ENCODE peak calls at places on chromosomes 12 and 14, in five cellular contexts. One of them, this sample, is unnamed.
A peak's percentile ranks its signal among the peaks of the same experiment; 100 is the strongest.

GRCh38 chr14:57391609-57392195 is 1.3 kb downstream of the NAA30 start:
- DNase-seq in SK-N-SH: peak; percentile 21
- DNase-seq in GM12878: no peak
- DNase-seq in HepG2: no peak
- DNase-seq in K562: peak; percentile 7
- DNase-seq in this sample: no peak

GRCh38 chr12:52338241-52338960 is 17.2 kb upstream of the KRT83 start:
- DNase-seq in K562: no peak
- DNase-seq in SK-N-SH: no peak
- DNase-seq in GM12878: no peak
- DNase-seq in HepG2: no peak
- DNase-seq in this sample: no peak

GRCh38 chr14:86035882-86036281 is 505.9 kb downstream of the FLRT2 start:
- DNase-seq in HepG2: peak; percentile 13
- DNase-seq in K562: no peak
- DNase-seq in GM12878: no peak
- DNase-seq in SK-N-SH: peak; percentile 19
- DNase-seq in this sample: peak; percentile 39

GRCh38 chr12:1582709-1583050 is 11.7 kb downstream of the FBXL14 start:
- DNase-seq in SK-N-SH: no peak
- DNase-seq in HepG2: no peak
- DNase-seq in K562: no peak
- DNase-seq in GM12878: no peak
- DNase-seq in this sample: no peak

GRCh38 chr12:106341086-106341879 is 16.3 kb upstream of the POLR3B start:
- DNase-seq in GM12878: no peak
- DNase-seq in HepG2: no peak
- DNase-seq in SK-N-SH: peak; percentile 45
- DNase-seq in K562: no peak
- DNase-seq in this sample: no peak

GRCh38 chr14:51582437-51582836 is 69.3 kb upstream of the FRMD6 start:
- DNase-seq in K562: no peak
- DNase-seq in GM12878: no peak
- DNase-seq in HepG2: no peak
- DNase-seq in SK-N-SH: no peak
- DNase-seq in this sample: no peak

GRCh38 chr14:50232276-50232642 is 881 bp upstream of the SOS2 start:
- DNase-seq in HepG2: no peak
- DNase-seq in K562: peak; percentile 13
- DNase-seq in SK-N-SH: no peak
- DNase-seq in GM12878: no peak
- DNase-seq in this sample: no peak

GRCh38 chr12:130031571-130032189 is 127.9 kb upstream of the TMEM132D start:
- DNase-seq in GM12878: no peak
- DNase-seq in SK-N-SH: peak; percentile 82
- DNase-seq in HepG2: peak; percentile 60
- DNase-seq in K562: peak; percentile 73
- DNase-seq in this sample: peak; percentile 34

GRCh38 chr14:64891839-64892375 is 12.2 kb upstream of the SPTB start:
- DNase-seq in HepG2: peak; percentile 56
- DNase-seq in K562: peak; percentile 30
- DNase-seq in GM12878: peak; percentile 36
- DNase-seq in SK-N-SH: peak; percentile 48
- DNase-seq in this sample: peak; percentile 28

GRCh38 chr14:90140298-90140955 is 78.6 kb downstream of the KCNK13 start:
- DNase-seq in HepG2: no peak
- DNase-seq in SK-N-SH: no peak
- DNase-seq in K562: no peak
- DNase-seq in GM12878: no peak
- DNase-seq in this sample: no peak

GRCh38 chr14:71050227-71050823 is 143.1 kb downstream of the PCNX1 start:
- DNase-seq in SK-N-SH: peak; percentile 4
- DNase-seq in K562: peak; percentile 4
- DNase-seq in GM12878: no peak
- DNase-seq in HepG2: no peak
- DNase-seq in this sample: no peak

GRCh38 chr12:131098178-131098981 is 144.7 kb downstream of the ADGRD1 start:
- DNase-seq in K562: no peak
- DNase-seq in GM12878: no peak
- DNase-seq in HepG2: no peak
- DNase-seq in SK-N-SH: no peak
- DNase-seq in this sample: no peak

GRCh38 chr12:112148031-112148513 is 22.7 kb downstream of the TRAFD1 start:
- DNase-seq in HepG2: no peak
- DNase-seq in SK-N-SH: no peak
- DNase-seq in GM12878: no peak
- DNase-seq in K562: no peak
- DNase-seq in this sample: no peak

DNA sequence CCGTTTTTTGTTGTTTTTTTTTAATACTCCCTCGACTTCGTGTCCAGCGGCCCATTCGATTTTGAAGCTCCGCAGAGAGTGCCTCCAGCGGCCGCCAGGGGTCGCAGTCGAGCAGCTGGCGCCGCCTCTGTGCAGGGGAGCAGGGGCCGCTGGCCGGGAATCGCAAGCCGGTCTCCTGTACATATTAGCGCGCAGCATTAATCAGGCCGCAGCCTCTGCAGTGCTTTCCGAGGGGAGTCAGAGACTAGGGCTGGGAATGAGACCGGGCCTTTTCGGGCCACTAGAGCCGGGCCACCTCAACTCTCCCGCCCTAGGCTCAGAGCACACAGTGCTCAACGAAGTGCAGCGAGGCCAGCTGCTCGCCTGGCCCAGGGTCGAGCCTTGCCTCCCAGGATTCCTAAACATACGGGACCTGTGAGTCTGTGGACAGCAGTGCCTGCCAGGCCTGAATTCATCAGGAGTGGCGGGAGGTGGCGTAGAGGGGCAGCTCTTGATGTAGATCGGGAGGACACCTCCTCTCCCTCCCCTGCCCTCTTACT is 81.8 kb downstream of the EMP1 start:
- DNase-seq in K562: peak; percentile 74
- DNase-seq in SK-N-SH: peak; percentile 87
- DNase-seq in GM12878: no peak
- DNase-seq in HepG2: peak; percentile 26
- DNase-seq in this sample: peak; percentile 8
- H3K4me3 ChIP-seq in K562: no peak overlapping the region
- H3K4me3 ChIP-seq in SK-N-SH: no peak overlapping the region
- H3K4me3 ChIP-seq in GM12878: no peak overlapping the region
- H3K4me3 ChIP-seq in HepG2: no peak overlapping the region
- H3K4me3 ChIP-seq in this sample: no peak overlapping the region

GRCh38 chr14:61288228-61288627 is 7.1 kb upstream of the TMEM30B start:
- DNase-seq in GM12878: no peak
- DNase-seq in K562: no peak
- DNase-seq in SK-N-SH: no peak
- DNase-seq in HepG2: peak; percentile 11
- DNase-seq in this sample: no peak

GRCh38 chr14:61288720-61289119 is 7.6 kb upstream of the TMEM30B start:
- DNase-seq in K562: no peak
- DNase-seq in GM12878: no peak
- DNase-seq in HepG2: no peak
- DNase-seq in SK-N-SH: no peak
- DNase-seq in this sample: no peak

GRCh38 chr14:61287196-61287595 is 6.1 kb upstream of the TMEM30B start:
- DNase-seq in GM12878: no peak
- DNase-seq in K562: no peak
- DNase-seq in SK-N-SH: no peak
- DNase-seq in HepG2: no peak
- DNase-seq in this sample: no peak

GRCh38 chr14:61285364-61285763 is 4.2 kb upstream of the TMEM30B start:
- DNase-seq in GM12878: no peak
- DNase-seq in HepG2: no peak
- DNase-seq in SK-N-SH: no peak
- DNase-seq in K562: no peak
- DNase-seq in this sample: no peak

GRCh38 chr14:61290686-61291085 is 9.5 kb upstream of the TMEM30B start:
- DNase-seq in HepG2: no peak
- DNase-seq in SK-N-SH: no peak
- DNase-seq in K562: no peak
- DNase-seq in GM12878: no peak
- DNase-seq in this sample: no peak
- TF ChIP-seq GABPA in HepG2: no peak
- TF ChIP-seq GABPA in SK-N-SH: no peak
- TF ChIP-seq GABPA in K562: no peak
- TF ChIP-seq GABPA in GM12878: no peak
- TF ChIP-seq GABPA in this sample: no peak

GRCh38 chr12:111122458-111122878 is 202.1 kb upstream of the MYL2 start:
- DNase-seq in K562: no peak
- DNase-seq in SK-N-SH: no peak
- DNase-seq in HepG2: no peak
- DNase-seq in GM12878: no peak
- DNase-seq in this sample: no peak

GRCh38 chr12:111123390-111123789 is 203.0 kb upstream of the MYL2 start:
- DNase-seq in K562: no peak
- DNase-seq in GM12878: no peak
- DNase-seq in SK-N-SH: no peak
- DNase-seq in HepG2: no peak
- DNase-seq in this sample: no peak

GRCh38 chr12:111126331-111126730 is 206.0 kb upstream of the MYL2 start:
- DNase-seq in GM12878: no peak
- DNase-seq in SK-N-SH: no peak
- DNase-seq in K562: no peak
- DNase-seq in HepG2: no peak
- DNase-seq in this sample: peak; percentile 42

GRCh38 chr12:111124183-111124582 is 203.8 kb upstream of the MYL2 start:
- DNase-seq in HepG2: no peak
- DNase-seq in SK-N-SH: no peak
- DNase-seq in K562: no peak
- DNase-seq in GM12878: no peak
- DNase-seq in this sample: no peak

DNA sequence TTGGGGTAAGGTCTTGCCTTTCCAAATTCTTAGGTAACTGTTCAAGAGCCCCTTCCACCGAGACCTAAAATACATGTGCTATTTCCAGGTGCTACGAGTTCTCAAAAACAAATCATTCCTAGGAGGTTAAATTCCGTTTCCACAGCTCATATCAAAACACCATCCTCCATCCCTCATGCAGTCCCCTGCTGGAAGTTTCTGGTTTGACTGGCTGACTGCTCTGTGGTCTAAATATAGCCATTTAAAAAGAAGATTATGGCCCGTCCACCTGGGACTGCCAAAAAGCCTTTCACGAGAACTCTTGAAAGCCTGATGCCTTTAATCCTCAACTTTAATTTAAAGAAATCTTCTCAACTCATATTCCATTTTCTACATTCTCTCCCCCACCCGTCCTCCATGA is 201.5 kb upstream of the MYL2 start:
- DNase-seq in K562: no peak
- DNase-seq in HepG2: no peak
- DNase-seq in GM12878: no peak
- DNase-seq in SK-N-SH: no peak
- DNase-seq in this sample: no peak
- TF ChIP-seq CTCF in K562: no peak
- TF ChIP-seq CTCF in HepG2: no peak
- TF ChIP-seq CTCF in GM12878: no peak
- TF ChIP-seq CTCF in SK-N-SH: no peak
- TF ChIP-seq CTCF in this sample: no peak

DNA sequence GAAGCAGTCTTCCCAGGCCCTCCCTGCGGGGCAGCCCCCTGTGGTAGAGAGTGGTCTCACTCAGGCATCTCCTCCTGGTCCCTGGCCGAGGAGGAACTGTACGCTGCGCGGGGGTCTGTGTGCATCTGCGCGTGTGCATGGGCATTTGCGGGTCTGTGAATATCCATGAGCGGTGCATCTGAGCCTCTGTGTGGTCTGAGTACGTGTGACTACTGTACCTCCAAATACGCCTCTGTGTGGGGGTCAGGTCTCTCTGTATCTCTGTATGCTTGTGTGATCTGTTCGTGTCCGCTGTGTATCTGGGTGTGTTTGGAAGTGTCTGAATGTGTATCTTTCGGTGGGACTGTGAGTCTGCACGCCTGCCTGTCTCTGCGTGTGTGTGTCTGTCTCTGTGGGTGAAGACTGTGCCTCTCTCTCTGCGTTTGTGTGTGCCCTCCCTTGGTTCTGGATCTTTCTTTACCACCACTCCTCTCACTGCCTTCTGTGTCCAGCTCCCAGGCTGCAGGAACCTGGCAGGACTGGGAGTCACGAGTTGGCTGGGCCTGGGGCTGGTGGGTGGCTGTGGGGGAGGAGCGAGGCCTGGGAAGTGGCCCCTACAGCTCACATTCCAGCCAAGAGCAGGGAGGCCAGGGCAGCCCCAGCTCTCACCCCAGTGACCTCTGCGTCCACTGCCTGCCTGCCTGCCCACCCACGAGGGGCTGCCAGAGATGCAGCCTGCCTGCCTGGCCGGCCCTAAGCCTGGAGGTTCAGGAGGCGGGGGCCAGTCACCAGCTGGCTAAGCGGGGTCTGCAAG is 1.1 kb upstream of the PGF start:
- DNase-seq in K562: no peak
- DNase-seq in GM12878: no peak
- DNase-seq in HepG2: no peak
- DNase-seq in SK-N-SH: no peak
- DNase-seq in this sample: no peak
- H3K4me3 ChIP-seq in K562: no peak overlapping the region
- H3K4me3 ChIP-seq in GM12878: no peak overlapping the region
- H3K4me3 ChIP-seq in HepG2: peak overlapping the region; percentile 80
- H3K4me3 ChIP-seq in SK-N-SH: no peak overlapping the region
- H3K4me3 ChIP-seq in this sample: no peak overlapping the region

GRCh38 chr12:6237830-6238229 is 37.6 kb downstream of the CD9 start:
- DNase-seq in K562: no peak
- DNase-seq in HepG2: no peak
- DNase-seq in GM12878: no peak
- DNase-seq in SK-N-SH: no peak
- DNase-seq in this sample: no peak
- TF ChIP-seq GABPA in K562: no peak
- TF ChIP-seq GABPA in HepG2: no peak
- TF ChIP-seq GABPA in GM12878: no peak
- TF ChIP-seq GABPA in SK-N-SH: no peak
- TF ChIP-seq GABPA in this sample: no peak

GRCh38 chr14:68612049-68612448 is 180.8 kb downstream of the ZFP36L1 start:
- DNase-seq in K562: no peak
- DNase-seq in SK-N-SH: no peak
- DNase-seq in HepG2: no peak
- DNase-seq in GM12878: no peak
- DNase-seq in this sample: no peak
- TF ChIP-seq CTCF in K562: no peak
- TF ChIP-seq CTCF in SK-N-SH: no peak
- TF ChIP-seq CTCF in HepG2: no peak
- TF ChIP-seq CTCF in GM12878: no peak
- TF ChIP-seq CTCF in this sample: no peak

DNA sequence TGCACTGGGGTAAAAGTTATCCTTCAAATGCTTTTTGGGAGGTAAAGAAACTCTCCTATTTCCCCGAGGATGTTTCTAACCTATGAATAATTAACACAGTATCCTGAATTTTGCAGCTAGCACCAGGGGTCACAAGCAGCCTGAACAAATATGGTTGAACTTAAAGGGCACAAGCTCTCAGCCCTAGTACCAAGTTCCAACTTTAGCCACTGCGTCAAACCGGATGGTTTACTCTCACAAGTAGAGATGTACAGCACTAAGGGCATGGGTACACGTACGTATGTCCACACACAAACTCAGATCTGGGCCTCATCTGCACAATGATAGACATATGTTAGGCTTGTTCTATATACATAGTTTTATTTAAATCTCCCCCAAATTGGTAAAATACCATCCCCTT is 4.7 kb downstream of the CCDC88C start:
- DNase-seq in K562: no peak
- DNase-seq in SK-N-SH: no peak
- DNase-seq in GM12878: no peak
- DNase-seq in HepG2: no peak
- DNase-seq in this sample: no peak
- H3K4me3 ChIP-seq in K562: no peak overlapping the region
- H3K4me3 ChIP-seq in SK-N-SH: no peak overlapping the region
- H3K4me3 ChIP-seq in GM12878: peak overlapping the region; percentile 88
- H3K4me3 ChIP-seq in HepG2: no peak overlapping the region
- H3K4me3 ChIP-seq in this sample: no peak overlapping the region